ENCODE peak calls at places on chromosomes 3 and 15, in nine cellular contexts. S, N, R, Q, Y, X, A, Z and C are unnamed samples.
A peak's percentile ranks its signal among the peaks of the same experiment; 100 is the strongest.

GRCh38 chr15:33808720-33809119 is 159.6 kb upstream of the CHRM5 start:
- DNase-seq in S (no peak), N (no peak), R (no peak), Q (no peak), Y (no peak), X (no peak), A (no peak), Z (no peak), C (no peak)

GRCh38 chr15:60121845-60122244 is 117.7 kb downstream of the FOXB1 start:
- DNase-seq in S (no peak), N (no peak), R (no peak), Q (no peak), Y (no peak), X (no peak), A (no peak), Z (no peak), C (no peak)

GRCh38 chr3:133994166-133994910 is 35.4 kb downstream of the SLCO2A1 start:
- DNase-seq in S (no peak), N (no peak), R (no peak), Q (no peak), Y (no peak), X (peak; percentile 57), A (no peak), Z (no peak), C (no peak)

GRCh38 chr3:178003756-178004155 is 532.5 kb upstream of the KCNMB2 start:
- DNase-seq in S (no peak), N (no peak), R (no peak), Q (no peak), Y (no peak), X (no peak), A (no peak), Z (no peak), C (no peak)

GRCh38 chr3:119636194-119636593 is 24.2 kb downstream of the POPDC2 start:
- DNase-seq in S (no peak), N (no peak), R (no peak), Q (no peak), Y (no peak), X (no peak), A (no peak), Z (no peak), C (no peak)

GRCh38 chr3:177351195-177351594 is 153.9 kb upstream of the TBL1XR1 start:
- DNase-seq in S (no peak), N (no peak), R (no peak), Q (no peak), Y (no peak), X (no peak), A (no peak), Z (no peak), C (no peak)

GRCh38 chr3:119597548-119598288 is at the start of gene PLA1A:
- DNase-seq in S (no peak), N (no peak), R (no peak), Q (peak; percentile 50), Y (no peak), X (no peak), A (no peak), Z (no peak), C (no peak)

GRCh38 chr3:169384576-169384975 is 278.9 kb downstream of the MECOM start:
- DNase-seq in S (no peak), N (no peak), R (no peak), Q (no peak), Y (no peak), X (no peak), A (no peak), Z (no peak), C (no peak)

GRCh38 chr3:29503969-29504368 is 223.1 kb downstream of the RBMS3 start:
- DNase-seq in S (no peak), N (no peak), R (no peak), Q (no peak), Y (no peak), X (no peak), A (no peak), Z (no peak), C (no peak)

GRCh38 chr15:45641374-45641778 is 6.5 kb downstream of the SQOR start:
- DNase-seq in S (no peak), N (no peak), R (peak; percentile 91), Q (no peak), Y (no peak), X (peak; percentile 85), A (peak; percentile 89), Z (no peak), C (no peak)

GRCh38 chr3:57958642-57959406 is 49.4 kb upstream of the FLNB start:
- DNase-seq in S (no peak), N (no peak), R (no peak), Q (no peak), Y (peak; percentile 51), X (peak; percentile 86), A (no peak), Z (no peak), C (no peak)

GRCh38 chr3:17307889-17308288 is 423.1 kb downstream of the PLCL2 start:
- DNase-seq in S (no peak), N (no peak), R (no peak), Q (no peak), Y (no peak), X (no peak), A (no peak), Z (no peak), C (no peak)

GRCh38 chr15:90001683-90002427 is 731 bp downstream of the ZNF710 start:
- DNase-seq in S (peak; percentile 47), N (peak; percentile 53), R (no peak), Q (peak; percentile 18), Y (peak; percentile 72), X (peak; percentile 92), A (no peak), Z (peak; percentile 56), C (peak; percentile 69)

GRCh38 chr3:32430900-32431299 is 39.2 kb downstream of the CMTM7 start:
- DNase-seq in S (no peak), N (no peak), R (no peak), Q (no peak), Y (no peak), X (no peak), A (no peak), Z (no peak), C (no peak)